ENCODE peak calls at places on chromosomes 1 and 21, in seven cellular contexts. Y is coronary artery, C is OCI-LY7, U is omental fat pad, R is fibroblast of lung, H is GM10248, J is progenitor cell of endocrine pancreas. P is an unnamed sample.

GRCh38 chr1:12087797-12088314 is 24.8 kb downstream of the TNFRSF8 start:
- DNase-seq in Y (no peak), C (no peak), U (no peak), R (no peak), H (peak; percentile 81), J (no peak), P (no peak)

GRCh38 chr1:196660912-196661311 is 9.1 kb downstream of the CFH start:
- DNase-seq in Y (no peak), C (peak; percentile 39), U (no peak), R (peak; percentile 60), H (peak; percentile 23), J (no peak), P (no peak)

GRCh38 chr1:182149411-182149965 is 88.0 kb upstream of the ZNF648 start:
- DNase-seq in Y (no peak), C (no peak), U (no peak), R (peak; percentile 86), H (peak; percentile 37), J (no peak), P (peak; percentile 59)

GRCh38 chr1:17212487-17213121 is 7.7 kb downstream of the PADI1 start:
- DNase-seq in Y (no peak), C (no peak), U (no peak), R (peak; percentile 77), H (no peak), J (no peak), P (peak; percentile 29)

GRCh38 chr1:170694172-170694926 is 30.4 kb downstream of the PRRX1 start:
- DNase-seq in Y (no peak), C (no peak), U (no peak), R (peak; percentile 38), H (no peak), J (no peak), P (no peak)

GRCh38 chr1:25487628-25488027 is 55.8 kb upstream of the LDLRAP1 start:
- DNase-seq in Y (no peak), C (peak; percentile 53), U (no peak), R (no peak), H (peak; percentile 31), J (no peak), P (no peak)

GRCh38 chr21:45353200-45353599 is 51.8 kb upstream of the COL18A1 start:
- DNase-seq in Y (no peak), C (no peak), U (no peak), R (no peak), H (no peak), J (no peak), P (no peak)

GRCh38 chr1:162033445-162033844 is 9.8 kb upstream of the OLFML2B start:
- DNase-seq in Y (peak; percentile 89), C (no peak), U (no peak), R (no peak), H (no peak), J (no peak), P (no peak)

GRCh38 chr1:37513795-37514349 is 694 bp downstream of the MEAF6 start:
- DNase-seq in Y (no peak), C (peak; percentile 69), U (no peak), R (no peak), H (peak; percentile 67), J (peak; percentile 44), P (no peak)

GRCh38 chr1:228866498-228866897 is 131.2 kb downstream of the RHOU start:
- DNase-seq in Y (no peak), C (no peak), U (no peak), R (peak; percentile 39), H (no peak), J (no peak), P (no peak)

GRCh38 chr1:2108213-2108876 is 58.1 kb downstream of the PRKCZ start:
- DNase-seq in Y (no peak), C (peak; percentile 55), U (no peak), R (peak; percentile 28), H (no peak), J (no peak), P (no peak)

GRCh38 chr1:82094136-82094535 is 293.4 kb downstream of the ADGRL2 start:
- DNase-seq in Y (no peak), C (no peak), U (no peak), R (no peak), H (no peak), J (no peak), P (no peak)

GRCh38 chr1:23149110-23149509 is 19.5 kb downstream of the LUZP1 start:
- DNase-seq in Y (no peak), C (no peak), U (no peak), R (peak; percentile 11), H (peak; percentile 43), J (no peak), P (no peak)

GRCh38 chr21:39377444-39378050 is 28.7 kb upstream of the HMGN1 start:
- DNase-seq in Y (no peak), C (no peak), U (no peak), R (no peak), H (no peak), J (no peak), P (no peak)

GRCh38 chr1:228747536-228747935 is 12.3 kb downstream of the RHOU start:
- DNase-seq in Y (no peak), C (no peak), U (no peak), R (no peak), H (no peak), J (no peak), P (no peak)

GRCh38 chr1:23772854-23773242 is 5.4 kb upstream of the PITHD1 start:
- DNase-seq in Y (no peak), C (no peak), U (no peak), R (no peak), H (no peak), J (no peak), P (no peak)

GRCh38 chr1:13600762-13601483 is 17.3 kb downstream of the PDPN start:
- DNase-seq in Y (no peak), C (no peak), U (no peak), R (no peak), H (no peak), J (no peak), P (no peak)

GRCh38 chr1:174795806-174796205 is 203.9 kb upstream of the CACYBP start:
- DNase-seq in Y (no peak), C (no peak), U (no peak), R (no peak), H (no peak), J (no peak), P (no peak)

GRCh38 chr1:180838535-180838934 is 74.2 kb upstream of the KIAA1614 start:
- DNase-seq in Y (no peak), C (no peak), U (no peak), R (no peak), H (no peak), J (no peak), P (no peak)

GRCh38 chr1:180841460-180841859 is 71.2 kb upstream of the KIAA1614 start:
- DNase-seq in Y (no peak), C (no peak), U (no peak), R (no peak), H (no peak), J (no peak), P (no peak)

GRCh38 chr1:180839547-180839946 is 73.2 kb upstream of the KIAA1614 start:
- DNase-seq in Y (no peak), C (no peak), U (no peak), R (no peak), H (no peak), J (no peak), P (no peak)

GRCh38 chr1:180836414-180836813 is 76.3 kb upstream of the KIAA1614 start:
- DNase-seq in Y (no peak), C (no peak), U (no peak), R (no peak), H (no peak), J (no peak), P (no peak)

DNA sequence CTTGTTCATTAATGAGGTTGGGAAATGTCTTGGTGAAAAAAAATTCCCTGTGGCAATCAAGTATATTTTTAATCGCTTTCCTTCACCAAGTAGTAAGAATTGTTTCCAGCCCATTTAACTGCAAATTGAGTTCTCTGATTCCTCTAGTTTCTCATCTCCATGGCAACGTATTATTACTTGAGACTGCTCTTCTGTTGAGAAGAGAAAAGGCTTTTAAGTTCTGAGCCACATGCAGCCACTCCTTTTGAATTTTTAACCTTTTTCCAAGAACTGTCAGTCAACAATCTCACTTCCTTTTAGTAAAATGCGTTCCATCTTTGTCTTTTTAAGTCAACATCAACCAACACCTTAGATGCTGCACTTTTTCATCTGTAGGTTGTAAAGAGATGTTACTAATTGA is 75.7 kb upstream of the KIAA1614 start:
- DNase-seq in Y (no peak), C (no peak), U (no peak), R (no peak), H (no peak), J (no peak), P (no peak)
- TF ChIP-seq CTCF in Y (no peak), C (no peak), U (no peak), R (no peak), H (no peak), J (no peak), P (no peak)

DNA sequence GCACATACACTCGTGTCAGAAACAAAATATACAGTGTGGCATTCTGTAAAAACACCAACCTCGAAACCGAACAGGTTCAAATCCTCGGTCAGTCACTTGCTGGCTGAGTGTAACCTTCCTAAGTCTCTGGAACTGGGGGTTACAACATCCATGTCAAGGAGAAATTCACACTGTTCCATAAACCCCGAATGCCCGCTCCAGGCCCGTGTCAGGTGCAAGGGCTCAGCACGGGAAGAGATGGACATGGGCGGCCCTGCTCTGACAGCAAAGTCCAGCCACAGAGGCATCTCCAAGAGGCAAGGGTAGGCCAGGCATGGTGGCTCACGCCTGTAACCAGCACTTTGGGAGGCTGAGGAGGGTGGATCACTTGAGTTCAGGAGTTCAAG is 79.5 kb downstream of the SLC66A1 start:
- DNase-seq in Y (no peak), C (no peak), U (no peak), R (no peak), H (no peak), J (no peak), P (no peak)
- TF ChIP-seq CTCF in Y (no peak), C (no peak), U (no peak), R (no peak), H (no peak), J (peak; percentile 19), P (no peak)

GRCh38 chr1:86596253-86596652 is 49.4 kb downstream of the CLCA4 start:
- DNase-seq in Y (no peak), C (no peak), U (no peak), R (no peak), H (no peak), J (no peak), P (no peak)
- TF ChIP-seq CTCF in Y (no peak), C (no peak), U (no peak), R (no peak), H (no peak), J (no peak), P (no peak)

DNA sequence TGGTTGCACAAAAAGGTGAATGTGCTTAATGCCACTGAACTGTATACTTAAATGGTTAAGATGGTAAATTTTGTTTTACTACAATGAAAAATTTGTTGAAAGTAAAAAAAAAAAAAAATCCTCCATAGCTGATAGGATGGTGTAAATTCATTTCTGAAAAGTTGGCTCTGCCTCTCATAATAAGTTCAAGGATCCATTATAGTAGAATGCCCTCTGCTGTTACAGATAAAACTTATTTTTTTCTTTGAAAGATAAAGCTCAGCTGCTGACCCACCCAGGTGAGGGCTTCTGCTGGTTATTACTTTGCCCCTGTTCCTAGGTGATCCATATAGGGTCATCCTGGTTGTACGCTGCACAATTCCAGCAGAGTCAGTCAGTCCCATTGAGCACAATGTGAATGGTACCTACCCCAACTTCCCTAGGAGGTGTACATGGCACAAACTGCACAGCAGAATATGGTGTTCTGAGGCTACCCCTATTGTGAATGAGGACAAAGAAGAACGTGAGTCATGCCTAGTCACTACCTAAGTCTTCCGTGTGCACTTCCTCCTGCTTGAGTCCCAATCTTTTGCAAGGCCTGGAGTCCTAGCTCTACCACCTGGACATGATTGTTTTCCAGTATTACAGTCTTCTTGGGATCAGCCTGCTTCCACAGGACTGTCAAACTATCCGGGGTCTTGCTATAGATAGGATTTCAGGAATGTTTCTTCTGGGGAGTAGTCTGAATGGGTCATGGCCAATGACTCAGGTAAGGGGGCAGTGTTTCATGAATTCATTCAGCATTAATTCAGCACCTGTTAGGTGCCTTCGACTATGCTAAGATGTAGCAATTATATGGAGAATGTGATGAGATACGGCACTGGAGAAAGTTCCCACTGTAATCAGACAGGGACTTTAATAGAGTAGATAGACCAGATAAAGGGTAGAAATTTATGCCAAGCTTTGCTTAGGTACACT is 20.8 kb upstream of the CD5L start:
- DNase-seq in Y (no peak), C (peak; percentile 46), U (no peak), R (no peak), H (no peak), J (no peak), P (no peak)
- TF ChIP-seq CTCF in Y (no peak), C (peak; percentile 71), U (no peak), R (no peak), H (no peak), J (no peak), P (no peak)

P was measured in AG09319.